ENCODE peak calls at places on chromosomes 6 and 20, in eight cellular contexts. One of them, this sample, is unnamed.

GRCh38 chr6:136655251-136656014 is 105.2 kb upstream of the MAP7 start:
- DNase-seq in K562: no peak
- DNase-seq in GM12878: no peak
- DNase-seq in A549: no peak
- DNase-seq in spleen: no peak
- DNase-seq in heart left ventricle: no peak
- DNase-seq in ovary: no peak
- DNase-seq in IMR-90: no peak
- DNase-seq in this sample: no peak

GRCh38 chr6:35213824-35214756 is at the start of gene SCUBE3:
- DNase-seq in K562: peak; percentile 69
- DNase-seq in GM12878: no peak
- DNase-seq in A549: peak; percentile 31
- DNase-seq in spleen: no peak
- DNase-seq in heart left ventricle: peak; percentile 61
- DNase-seq in ovary: peak; percentile 49
- DNase-seq in IMR-90: peak; percentile 42
- DNase-seq in this sample: no peak

GRCh38 chr6:21955196-21955595 is 341.6 kb downstream of the PRL start:
- DNase-seq in K562: no peak
- DNase-seq in GM12878: no peak
- DNase-seq in A549: no peak
- DNase-seq in spleen: no peak
- DNase-seq in heart left ventricle: no peak
- DNase-seq in ovary: no peak
- DNase-seq in IMR-90: no peak
- DNase-seq in this sample: no peak

GRCh38 chr6:79158856-79159516 is 75.5 kb downstream of the HMGN3 start:
- DNase-seq in K562: no peak
- DNase-seq in GM12878: no peak
- DNase-seq in A549: no peak
- DNase-seq in spleen: no peak
- DNase-seq in heart left ventricle: no peak
- DNase-seq in ovary: no peak
- DNase-seq in IMR-90: no peak
- DNase-seq in this sample: no peak

GRCh38 chr6:17600527-17601388 is 656 bp downstream of the FAM8A1 start:
- DNase-seq in K562: peak; percentile 67
- DNase-seq in GM12878: no peak
- DNase-seq in A549: no peak
- DNase-seq in spleen: peak; percentile 93
- DNase-seq in heart left ventricle: peak; percentile 80
- DNase-seq in ovary: peak; percentile 75
- DNase-seq in IMR-90: peak; percentile 12
- DNase-seq in this sample: peak; percentile 40

GRCh38 chr6:168700880-168701279 is 259.9 kb downstream of the SMOC2 start:
- DNase-seq in K562: no peak
- DNase-seq in GM12878: no peak
- DNase-seq in A549: no peak
- DNase-seq in spleen: no peak
- DNase-seq in heart left ventricle: no peak
- DNase-seq in ovary: no peak
- DNase-seq in IMR-90: no peak
- DNase-seq in this sample: no peak

GRCh38 chr20:1900321-1900791 is 5.1 kb downstream of the SIRPA start:
- DNase-seq in K562: peak; percentile 36
- DNase-seq in GM12878: no peak
- DNase-seq in A549: peak; percentile 98
- DNase-seq in spleen: no peak
- DNase-seq in heart left ventricle: peak; percentile 38
- DNase-seq in ovary: peak; percentile 51
- DNase-seq in IMR-90: peak; percentile 80
- DNase-seq in this sample: peak; percentile 84

GRCh38 chr6:53647437-53648094 is 18.0 kb downstream of the KLHL31 start:
- DNase-seq in K562: no peak
- DNase-seq in GM12878: no peak
- DNase-seq in A549: no peak
- DNase-seq in spleen: no peak
- DNase-seq in heart left ventricle: no peak
- DNase-seq in ovary: no peak
- DNase-seq in IMR-90: no peak
- DNase-seq in this sample: no peak

GRCh38 chr20:24100370-24101011 is 111.9 kb upstream of the GGTLC1 start:
- DNase-seq in K562: peak; percentile 24
- DNase-seq in GM12878: no peak
- DNase-seq in A549: no peak
- DNase-seq in spleen: no peak
- DNase-seq in heart left ventricle: no peak
- DNase-seq in ovary: no peak
- DNase-seq in IMR-90: peak; percentile 47
- DNase-seq in this sample: peak; percentile 21

GRCh38 chr6:41527721-41528408 is 18.3 kb upstream of the FOXP4 start:
- DNase-seq in K562: no peak
- DNase-seq in GM12878: no peak
- DNase-seq in A549: no peak
- DNase-seq in spleen: no peak
- DNase-seq in heart left ventricle: no peak
- DNase-seq in ovary: no peak
- DNase-seq in IMR-90: peak; percentile 24
- DNase-seq in this sample: no peak

GRCh38 chr6:62103186-62103859 is 182.7 kb downstream of the KHDRBS2 start:
- DNase-seq in K562: no peak
- DNase-seq in GM12878: no peak
- DNase-seq in A549: no peak
- DNase-seq in spleen: no peak
- DNase-seq in heart left ventricle: no peak
- DNase-seq in ovary: no peak
- DNase-seq in IMR-90: no peak
- DNase-seq in this sample: no peak

GRCh38 chr20:59835448-59836395 is 97.7 kb downstream of the SYCP2 start:
- DNase-seq in K562: no peak
- DNase-seq in GM12878: no peak
- DNase-seq in A549: no peak
- DNase-seq in spleen: peak; percentile 72
- DNase-seq in heart left ventricle: no peak
- DNase-seq in ovary: peak; percentile 72
- DNase-seq in IMR-90: peak; percentile 5
- DNase-seq in this sample: no peak

GRCh38 chr6:146246028-146246427 is 217.2 kb downstream of the GRM1 start:
- DNase-seq in K562: no peak
- DNase-seq in GM12878: no peak
- DNase-seq in A549: no peak
- DNase-seq in spleen: no peak
- DNase-seq in heart left ventricle: no peak
- DNase-seq in ovary: no peak
- DNase-seq in IMR-90: no peak
- DNase-seq in this sample: no peak

GRCh38 chr6:98487612-98488011 is 346.8 kb upstream of the POU3F2 start:
- DNase-seq in K562: no peak
- DNase-seq in GM12878: no peak
- DNase-seq in A549: no peak
- DNase-seq in spleen: no peak
- DNase-seq in heart left ventricle: no peak
- DNase-seq in ovary: no peak
- DNase-seq in IMR-90: no peak
- DNase-seq in this sample: no peak

GRCh38 chr6:21898107-21898796 is 304.7 kb downstream of the SOX4 start:
- DNase-seq in K562: no peak
- DNase-seq in GM12878: no peak
- DNase-seq in A549: no peak
- DNase-seq in spleen: no peak
- DNase-seq in heart left ventricle: no peak
- DNase-seq in ovary: no peak
- DNase-seq in IMR-90: peak; percentile 87
- DNase-seq in this sample: no peak

GRCh38 chr6:144675231-144675861 is 390.2 kb downstream of the UTRN start:
- DNase-seq in K562: no peak
- DNase-seq in GM12878: peak; percentile 24
- DNase-seq in A549: no peak
- DNase-seq in spleen: no peak
- DNase-seq in heart left ventricle: no peak
- DNase-seq in ovary: no peak
- DNase-seq in IMR-90: peak; percentile 52
- DNase-seq in this sample: no peak

GRCh38 chr6:160386869-160387518 is 38.8 kb downstream of the SLC22A3 start:
- DNase-seq in K562: no peak
- DNase-seq in GM12878: no peak
- DNase-seq in A549: peak; percentile 82
- DNase-seq in spleen: no peak
- DNase-seq in heart left ventricle: no peak
- DNase-seq in ovary: no peak
- DNase-seq in IMR-90: no peak
- DNase-seq in this sample: peak; percentile 56

GRCh38 chr6:121522265-121522664 is 86.8 kb downstream of the GJA1 start:
- DNase-seq in K562: no peak
- DNase-seq in GM12878: no peak
- DNase-seq in A549: peak; percentile 9
- DNase-seq in spleen: no peak
- DNase-seq in heart left ventricle: no peak
- DNase-seq in ovary: no peak
- DNase-seq in IMR-90: peak; percentile 96
- DNase-seq in this sample: peak; percentile 15

GRCh38 chr6:131368077-131368911 is 204.7 kb upstream of the ARG1 start:
- DNase-seq in K562: no peak
- DNase-seq in GM12878: peak; percentile 9
- DNase-seq in A549: no peak
- DNase-seq in spleen: no peak
- DNase-seq in heart left ventricle: no peak
- DNase-seq in ovary: peak; percentile 42
- DNase-seq in IMR-90: no peak
- DNase-seq in this sample: no peak

GRCh38 chr6:34102696-34103095 is 43.2 kb downstream of the GRM4 start:
- DNase-seq in K562: no peak
- DNase-seq in GM12878: no peak
- DNase-seq in A549: no peak
- DNase-seq in spleen: no peak
- DNase-seq in heart left ventricle: no peak
- DNase-seq in ovary: no peak
- DNase-seq in IMR-90: no peak
- DNase-seq in this sample: no peak

GRCh38 chr6:157800420-157801237 is 22.4 kb upstream of the SNX9 start:
- DNase-seq in K562: no peak
- DNase-seq in GM12878: peak; percentile 76
- DNase-seq in A549: no peak
- DNase-seq in spleen: no peak
- DNase-seq in heart left ventricle: no peak
- DNase-seq in ovary: no peak
- DNase-seq in IMR-90: peak; percentile 86
- DNase-seq in this sample: no peak

GRCh38 chr6:37481793-37482192 is 17.9 kb downstream of the CCDC167 start:
- DNase-seq in K562: no peak
- DNase-seq in GM12878: no peak
- DNase-seq in A549: no peak
- DNase-seq in spleen: no peak
- DNase-seq in heart left ventricle: no peak
- DNase-seq in ovary: no peak
- DNase-seq in IMR-90: no peak
- DNase-seq in this sample: no peak

GRCh38 chr20:54013397-54013941 is 56.9 kb downstream of the BCAS1 start:
- DNase-seq in K562: no peak
- DNase-seq in GM12878: no peak
- DNase-seq in A549: no peak
- DNase-seq in spleen: no peak
- DNase-seq in heart left ventricle: no peak
- DNase-seq in ovary: no peak
- DNase-seq in IMR-90: no peak
- DNase-seq in this sample: no peak

GRCh38 chr6:7589949-7590917 is at the start of gene SNRNP48:
- DNase-seq in K562: peak; percentile 98
- DNase-seq in GM12878: peak; percentile 73
- DNase-seq in A549: peak; percentile 69
- DNase-seq in spleen: peak; percentile 96
- DNase-seq in heart left ventricle: peak; percentile 96
- DNase-seq in ovary: peak; percentile 97
- DNase-seq in IMR-90: peak; percentile 91
- DNase-seq in this sample: peak; percentile 70
- TF ChIP-seq POLR2A in K562: peak; percentile 98
- TF ChIP-seq POLR2A in GM12878: peak; percentile 95
- TF ChIP-seq POLR2A in A549: peak; percentile 82
- TF ChIP-seq POLR2A in spleen: no peak
- TF ChIP-seq POLR2A in heart left ventricle: peak; percentile 22
- TF ChIP-seq POLR2A in ovary: peak; percentile 40
- TF ChIP-seq POLR2A in IMR-90: no peak
- TF ChIP-seq POLR2A in this sample: peak; percentile 94

GRCh38 chr20:10958279-10958678 is 284.5 kb upstream of the JAG1 start:
- DNase-seq in K562: no peak
- DNase-seq in GM12878: no peak
- DNase-seq in A549: no peak
- DNase-seq in spleen: no peak
- DNase-seq in heart left ventricle: no peak
- DNase-seq in ovary: no peak
- DNase-seq in IMR-90: no peak
- DNase-seq in this sample: no peak
- TF ChIP-seq POLR2A in K562: no peak
- TF ChIP-seq POLR2A in GM12878: no peak
- TF ChIP-seq POLR2A in A549: no peak
- TF ChIP-seq POLR2A in spleen: no peak
- TF ChIP-seq POLR2A in heart left ventricle: no peak
- TF ChIP-seq POLR2A in ovary: no peak
- TF ChIP-seq POLR2A in IMR-90: no peak
- TF ChIP-seq POLR2A in this sample: no peak

GRCh38 chr20:63740501-63741353 is 1.2 kb downstream of the SLC2A4RG start:
- DNase-seq in K562: peak; percentile 65
- DNase-seq in GM12878: no peak
- DNase-seq in A549: peak; percentile 94
- DNase-seq in spleen: peak; percentile 93
- DNase-seq in heart left ventricle: peak; percentile 96
- DNase-seq in ovary: peak; percentile 98
- DNase-seq in IMR-90: peak; percentile 86
- DNase-seq in this sample: peak; percentile 98

GRCh38 chr20:63740070-63740500 is 509 bp downstream of the SLC2A4RG start:
- DNase-seq in K562: peak; percentile 82
- DNase-seq in GM12878: no peak
- DNase-seq in A549: peak; percentile 45
- DNase-seq in spleen: peak; percentile 92
- DNase-seq in heart left ventricle: peak; percentile 82
- DNase-seq in ovary: peak; percentile 80
- DNase-seq in IMR-90: peak; percentile 7
- DNase-seq in this sample: peak; percentile 76

GRCh38 chr20:63738687-63739128 is 868 bp upstream of the SLC2A4RG start:
- DNase-seq in K562: peak; percentile 65
- DNase-seq in GM12878: no peak
- DNase-seq in A549: no peak
- DNase-seq in spleen: peak; percentile 92
- DNase-seq in heart left ventricle: peak; percentile 87
- DNase-seq in ovary: peak; percentile 74
- DNase-seq in IMR-90: no peak
- DNase-seq in this sample: no peak

GRCh38 chr20:63737940-63738686 is 1.5 kb upstream of the SLC2A4RG start:
- DNase-seq in K562: peak; percentile 29
- DNase-seq in GM12878: no peak
- DNase-seq in A549: no peak
- DNase-seq in spleen: peak; percentile 88
- DNase-seq in heart left ventricle: no peak
- DNase-seq in ovary: peak; percentile 64
- DNase-seq in IMR-90: no peak
- DNase-seq in this sample: no peak

GRCh38 chr20:63739129-63740069 is at the start of gene SLC2A4RG:
- DNase-seq in K562: peak; percentile 96
- DNase-seq in GM12878: no peak
- DNase-seq in A549: peak; percentile 90
- DNase-seq in spleen: peak; percentile 95
- DNase-seq in heart left ventricle: peak; percentile 92
- DNase-seq in ovary: peak; percentile 90
- DNase-seq in IMR-90: peak; percentile 62
- DNase-seq in this sample: peak; percentile 97
- TF ChIP-seq POLR2A in K562: peak; percentile 40
- TF ChIP-seq POLR2A in GM12878: no peak
- TF ChIP-seq POLR2A in A549: peak; percentile 8
- TF ChIP-seq POLR2A in spleen: no peak
- TF ChIP-seq POLR2A in heart left ventricle: no peak
- TF ChIP-seq POLR2A in ovary: no peak
- TF ChIP-seq POLR2A in IMR-90: no peak
- TF ChIP-seq POLR2A in this sample: no peak

GRCh38 chr6:39114707-39115599 is at the start of gene SAYSD1:
- DNase-seq in K562: peak; percentile 99
- DNase-seq in GM12878: peak; percentile 75
- DNase-seq in A549: peak; percentile 76
- DNase-seq in spleen: peak; percentile 99
- DNase-seq in heart left ventricle: peak; percentile 97
- DNase-seq in ovary: peak; percentile 95
- DNase-seq in IMR-90: peak; percentile 88
- DNase-seq in this sample: peak; percentile 60
- TF ChIP-seq POLR2A in K562: peak; percentile 95
- TF ChIP-seq POLR2A in GM12878: peak; percentile 89
- TF ChIP-seq POLR2A in A549: peak; percentile 29
- TF ChIP-seq POLR2A in spleen: peak; percentile 25
- TF ChIP-seq POLR2A in heart left ventricle: no peak
- TF ChIP-seq POLR2A in ovary: peak; percentile 63
- TF ChIP-seq POLR2A in IMR-90: peak; percentile 39
- TF ChIP-seq POLR2A in this sample: peak; percentile 70